ENCODE peak calls at places on chromosomes 4 and X, in eight cellular contexts. Z is AG04450, N is sigmoid colon, Y is testis, F is HepG2, E is adrenal gland, J is IMR-90, X is MM.1S. D is an unnamed sample.

GRCh38 chr4:1910643-1911042 is 39.5 kb downstream of the NSD2 start:
- DNase-seq in E (peak; percentile 36), N (no peak), X (peak; percentile 24), F (peak; percentile 55), J (peak; percentile 66), Y (peak; percentile 59), Z (peak; percentile 10), D (peak; percentile 66)

GRCh38 chr4:15755321-15755750 is 22.8 kb upstream of the CD38 start:
- DNase-seq in X (peak; percentile 25), Y (no peak), Z (peak; percentile 21), N (no peak), F (no peak), J (peak; percentile 69), E (no peak), D (no peak)

GRCh38 chr4:170682511-170682910 is 592.8 kb upstream of the AADAT start:
- DNase-seq in J (no peak), F (no peak), E (no peak), X (no peak), Z (no peak), Y (no peak), N (no peak), D (no peak)

GRCh38 chrX:150036181-150036580 is 97.9 kb upstream of the EOLA2 start:
- DNase-seq in Y (no peak), J (peak; percentile 70), N (no peak), Z (no peak), X (no peak), E (peak; percentile 48), F (peak; percentile 53), D (no peak)

GRCh38 chr4:90198086-90198847 is 71.1 kb downstream of the CCSER1 start:
- DNase-seq in Z (no peak), N (no peak), J (no peak), F (no peak), E (no peak), Y (no peak), X (no peak), D (no peak)

GRCh38 chrX:45445745-45446412 is 245.2 kb upstream of the DIPK2B start:
- DNase-seq in X (no peak), Y (no peak), J (peak; percentile 76), Z (no peak), E (peak; percentile 11), N (no peak), F (no peak), D (no peak)

GRCh38 chr4:183328832-183329231 is 6.6 kb upstream of the CLDN24 start:
- DNase-seq in X (no peak), Y (no peak), Z (no peak), N (no peak), J (peak; percentile 62), F (peak; percentile 65), E (no peak), D (no peak)

GRCh38 chrX:29090811-29091210 is 503.6 kb downstream of the IL1RAPL1 start:
- DNase-seq in F (no peak), X (peak; percentile 6), E (no peak), J (peak; percentile 29), Y (no peak), N (no peak), Z (no peak), D (no peak)

GRCh38 chrX:11952176-11952720 is 186.0 kb upstream of the FRMPD4 start:
- DNase-seq in J (peak; percentile 25), N (no peak), Z (no peak), Y (no peak), F (no peak), E (no peak), X (no peak), D (no peak)

GRCh38 chrX:132092439-132093065 is 35.3 kb downstream of the FRMD7 start:
- DNase-seq in N (no peak), X (peak; percentile 56), Z (peak; percentile 2), E (peak; percentile 51), J (peak; percentile 61), Y (peak; percentile 76), F (peak; percentile 55), D (peak; percentile 51)

GRCh38 chr4:7134737-7135388 is 57.5 kb upstream of the SORCS2 start:
- DNase-seq in X (no peak), Z (peak; percentile 68), E (peak; percentile 33), Y (peak; percentile 77), N (peak; percentile 82), J (peak; percentile 84), F (no peak), D (no peak)

GRCh38 chr4:98928505-98929340 is at the start of gene EIF4E:
- DNase-seq in F (peak; percentile 98), X (peak; percentile 100), N (peak; percentile 99), E (peak; percentile 99), Y (peak; percentile 97), Z (peak; percentile 98), J (peak; percentile 99), D (peak; percentile 97)
- TF ChIP-seq CTCF in F (peak; percentile 42), X (peak; percentile 20), N (peak; percentile 13), E (peak; percentile 7), Y (no peak), Z (no peak), J (peak; percentile 20), D (peak; percentile 5)

GRCh38 chr4:186204103-186204559 is 12.8 kb downstream of the CYP4V2 start:
- DNase-seq in X (peak; percentile 74), Y (peak; percentile 69), J (peak; percentile 85), N (peak; percentile 81), F (no peak), E (peak; percentile 66), Z (no peak), D (peak; percentile 63)

GRCh38 chr4:186202490-186203140 is 11.2 kb downstream of the CYP4V2 start:
- DNase-seq in Z (no peak), X (no peak), N (no peak), Y (no peak), F (no peak), J (no peak), E (no peak), D (no peak)

GRCh38 chr4:186201535-186202230 is 10.3 kb downstream of the CYP4V2 start:
- DNase-seq in J (peak; percentile 40), Z (no peak), N (no peak), E (peak; percentile 53), Y (peak; percentile 33), F (peak; percentile 59), X (peak; percentile 89), D (peak; percentile 56)

GRCh38 chr4:186203391-186203802 is 12.0 kb downstream of the CYP4V2 start:
- DNase-seq in Y (peak; percentile 35), E (no peak), F (no peak), N (no peak), J (peak; percentile 12), Z (no peak), X (peak; percentile 22), D (no peak)

DNA sequence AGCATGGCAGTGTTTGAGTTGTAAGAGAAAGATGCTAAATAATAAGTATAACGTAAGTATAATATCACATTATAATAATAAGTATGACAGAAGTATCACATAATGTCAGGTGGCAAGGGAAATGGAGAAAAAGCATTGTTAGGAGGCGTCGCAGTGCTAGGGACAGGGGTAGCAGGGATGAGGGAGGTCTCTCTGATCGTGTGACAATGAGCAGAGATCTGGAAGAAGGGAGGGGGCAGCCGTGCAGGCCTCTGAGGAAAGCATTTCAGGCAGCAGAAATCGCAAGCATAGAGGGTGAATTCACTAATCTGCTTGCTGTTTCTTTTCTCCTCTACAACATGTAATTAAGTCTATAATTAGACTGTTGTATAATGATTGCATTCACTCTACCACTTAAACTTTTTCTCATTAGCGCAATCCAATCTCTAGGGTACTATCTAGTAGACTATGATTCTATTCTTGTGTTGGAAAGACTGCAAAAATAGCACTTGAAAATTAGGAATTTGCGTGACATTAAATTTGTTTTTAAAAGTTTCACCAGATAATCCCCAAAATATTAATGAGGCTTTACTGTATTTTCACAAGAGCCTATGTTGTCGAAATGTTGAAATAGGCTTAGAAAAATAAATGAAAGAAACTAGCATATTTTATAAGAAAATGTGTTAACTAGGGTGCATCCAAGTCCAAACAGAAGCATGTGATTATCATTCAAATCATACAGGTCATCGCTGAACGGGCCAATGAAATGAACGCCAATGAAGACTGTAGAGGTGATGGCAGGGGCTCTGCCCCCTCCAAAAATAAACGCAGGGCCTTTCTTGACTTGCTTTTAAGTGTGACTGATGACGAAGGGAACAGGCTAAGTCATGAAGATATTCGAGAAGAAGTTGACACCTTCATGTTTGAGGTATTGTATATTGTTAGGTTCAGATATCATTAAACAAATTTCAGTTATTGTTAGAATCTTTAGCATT is 9.4 kb downstream of the CYP4V2 start:
- DNase-seq in Y (no peak), X (no peak), J (no peak), E (no peak), F (no peak), Z (no peak), N (no peak), D (no peak)
- H3K9me3 ChIP-seq in Y (no peaks in the 10 kb centered on the region), X (no peaks in the 10 kb centered on the region), J (no peaks in the 10 kb centered on the region), E (no peaks in the 10 kb centered on the region), F (no peaks in the 10 kb centered on the region), Z (no peaks in the 10 kb centered on the region), N (no peaks in the 10 kb centered on the region), D (no peaks in the 10 kb centered on the region)

GRCh38 chr4:133150643-133151300 is 1.7 kb downstream of the PCDH10 start:
- DNase-seq in E (no peak), J (no peak), F (no peak), Z (no peak), X (no peak), N (peak; percentile 61), Y (no peak), D (peak; percentile 54)
- H3K27me3 ChIP-seq in E (peaks cover 44% of the 10 kb centered on the region), J (peaks cover 46% of the 10 kb centered on the region), F (no peaks in the 10 kb centered on the region), Z (peaks cover 54% of the 10 kb centered on the region), X (no peaks in the 10 kb centered on the region), N (peaks cover 16% of the 10 kb centered on the region), Y (no peaks in the 10 kb centered on the region), D (no peaks in the 10 kb centered on the region)

GRCh38 chr4:46648088-46648744 is 258.3 kb upstream of the GABRA2 start:
- DNase-seq in N (no peak), Z (peak; percentile 20), J (peak; percentile 64), F (peak; percentile 37), X (peak; percentile 76), Y (peak; percentile 36), E (no peak), D (peak; percentile 63)
- TF ChIP-seq CTCF in N (no peak), Z (peak; percentile 80), J (peak; percentile 55), F (peak; percentile 54), X (peak; percentile 87), Y (no peak), E (no peak), D (peak; percentile 94)

GRCh38 chrX:123308663-123309062 is 124.6 kb downstream of the GRIA3 start:
- DNase-seq in E (no peak), N (no peak), J (no peak), Y (no peak), X (no peak), Z (no peak), F (no peak), D (no peak)
- H3K9me3 ChIP-seq in E (no peaks in the 10 kb centered on the region), N (no peaks in the 10 kb centered on the region), J (no peaks in the 10 kb centered on the region), Y (no peaks in the 10 kb centered on the region), X (no peaks in the 10 kb centered on the region), Z (no peaks in the 10 kb centered on the region), F (no peaks in the 10 kb centered on the region), D (no peaks in the 10 kb centered on the region)

DNA sequence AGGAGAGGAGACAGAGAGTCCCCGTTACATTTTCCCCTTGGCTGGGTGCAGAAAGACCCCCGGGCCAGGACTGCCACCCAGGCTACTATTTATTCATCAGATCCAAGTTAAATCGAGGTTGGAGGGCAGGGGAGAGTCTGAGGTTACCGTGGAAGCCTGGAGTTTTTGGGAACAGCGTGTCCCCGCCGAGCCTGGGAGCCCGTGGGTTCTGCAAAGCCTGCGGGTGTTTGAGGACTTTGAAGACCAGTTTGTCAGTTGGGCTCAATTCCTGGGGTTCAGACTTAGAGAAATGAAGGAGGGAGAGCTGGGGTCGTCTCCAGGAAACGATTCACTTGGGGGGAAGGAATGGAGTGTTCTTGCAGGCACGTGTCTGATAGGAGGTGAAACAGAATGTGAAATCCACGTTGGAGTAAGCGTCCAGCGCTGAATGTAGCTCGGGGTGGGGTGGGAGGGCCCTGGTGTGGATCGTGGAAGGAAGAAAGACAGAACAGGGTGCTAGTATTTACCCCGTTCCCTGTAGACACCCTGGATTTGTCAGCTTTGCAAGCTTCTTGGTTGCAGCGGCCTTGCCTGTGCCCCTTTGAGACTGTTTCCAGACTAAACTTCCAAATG is 2.6 kb downstream of the SHOX start:
- DNase-seq in J (no peak), X (no peak), N (no peak), E (no peak), Z (no peak), Y (no peak), F (no peak), D (no peak)
- H3K27me3 ChIP-seq in J (peaks cover 24% of the 10 kb centered on the region), X (peaks cover 30% of the 10 kb centered on the region), N (peaks cover 30% of the 10 kb centered on the region), E (peaks cover 82% of the 10 kb centered on the region), Z (peaks cover 3% of the 10 kb centered on the region), Y (no peaks in the 10 kb centered on the region), F (peaks cover 4% of the 10 kb centered on the region), D (no peaks in the 10 kb centered on the region)